ENCODE peak calls at places on chromosomes 3 and 15, in six cellular contexts. Y is cardiac muscle cell; M is CD4-positive, CD25-positive, alpha-beta regulatory T cell; S is naive thymus-derived CD4-positive, alpha-beta T cell; H is CD8-positive, alpha-beta memory T cell; D is left ventricle myocardium inferior. O is an unnamed sample.

GRCh38 chr15:63086271-63086670 is 35.4 kb upstream of the LACTB start:
- DNase-seq in Y (no peak), M (no peak), S (no peak), H (no peak), D (no peak), O (no peak)

GRCh38 chr3:55899887-55900286 is 412.8 kb upstream of the WNT5A start:
- DNase-seq in Y (peak; percentile 40), M (no peak), S (no peak), H (no peak), D (no peak), O (no peak)

GRCh38 chr3:27312044-27312668 is 57.0 kb downstream of the NEK10 start:
- DNase-seq in Y (peak; percentile 70), M (peak; percentile 60), S (no peak), H (no peak), D (no peak), O (no peak)

GRCh38 chr3:12705374-12705926 is 41.5 kb upstream of the RAF1 start:
- DNase-seq in Y (peak; percentile 31), M (no peak), S (no peak), H (no peak), D (no peak), O (no peak)

GRCh38 chr3:134486577-134487041 is 752 bp downstream of the CEP63 start:
- DNase-seq in Y (no peak), M (peak; percentile 60), S (no peak), H (no peak), D (no peak), O (no peak)

GRCh38 chr3:99859855-99860254 is 42.2 kb downstream of the CMSS1 start:
- DNase-seq in Y (no peak), M (no peak), S (no peak), H (no peak), D (no peak), O (no peak)

GRCh38 chr3:29643034-29643425 is 362.2 kb downstream of the RBMS3 start:
- DNase-seq in Y (no peak), M (no peak), S (no peak), H (no peak), D (no peak), O (no peak)

GRCh38 chr3:159082514-159082913 is 280.7 kb downstream of the MFSD1 start:
- DNase-seq in Y (no peak), M (no peak), S (no peak), H (no peak), D (no peak), O (no peak)

GRCh38 chr3:60384352-60384751 is 866.9 kb downstream of the FHIT start:
- DNase-seq in Y (no peak), M (no peak), S (no peak), H (no peak), D (no peak), O (no peak)

GRCh38 chr3:113663761-113664160 is 32.7 kb downstream of the USF3 start:
- DNase-seq in Y (no peak), M (no peak), S (no peak), H (no peak), D (no peak), O (no peak)

GRCh38 chr3:13688034-13688433 is 139.1 kb downstream of the FBLN2 start:
- DNase-seq in Y (no peak), M (no peak), S (no peak), H (no peak), D (no peak), O (no peak)

GRCh38 chr3:152682477-152682876 is 152.5 kb upstream of the P2RY1 start:
- DNase-seq in Y (no peak), M (no peak), S (no peak), H (no peak), D (no peak), O (no peak)

GRCh38 chr15:41695750-41696436 is 35.7 kb downstream of the MGA start:
- DNase-seq in Y (peak; percentile 14), M (peak; percentile 65), S (no peak), H (no peak), D (no peak), O (no peak)

GRCh38 chr3:32646761-32647160 is 38.2 kb upstream of the CNOT10 start:
- DNase-seq in Y (no peak), M (no peak), S (no peak), H (no peak), D (no peak), O (no peak)

GRCh38 chr15:31254431-31255175 is 72.0 kb upstream of the KLF13 start:
- DNase-seq in Y (no peak), M (no peak), S (no peak), H (no peak), D (no peak), O (no peak)

DNA sequence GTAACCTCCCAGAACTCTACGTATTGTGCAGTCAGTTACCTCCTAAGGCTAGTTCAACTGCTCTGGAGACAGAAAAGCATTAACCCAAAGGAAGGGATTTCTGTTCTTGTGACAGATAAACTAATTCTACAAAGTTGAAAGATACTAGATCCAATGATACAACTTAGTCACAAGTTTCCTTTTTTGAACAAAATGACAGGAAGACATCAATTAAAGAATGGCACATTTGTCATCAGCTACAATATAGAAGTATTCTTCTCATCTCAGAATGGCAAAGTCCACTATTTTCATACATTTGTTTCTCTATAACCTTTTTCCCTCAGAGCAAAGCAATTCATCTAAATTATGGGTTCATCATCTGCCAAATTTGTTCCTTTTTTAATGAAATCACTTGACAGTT is 43.7 kb downstream of the ISL2 start:
- DNase-seq in Y (no peak), M (no peak), S (no peak), H (no peak), D (no peak), O (no peak)
- H3K9me3 ChIP-seq in Y (no peaks in the 10 kb centered on the region), M (no peaks in the 10 kb centered on the region), S (no peaks in the 10 kb centered on the region), H (no peaks in the 10 kb centered on the region), D (no peaks in the 10 kb centered on the region), O (no peaks in the 10 kb centered on the region)

DNA sequence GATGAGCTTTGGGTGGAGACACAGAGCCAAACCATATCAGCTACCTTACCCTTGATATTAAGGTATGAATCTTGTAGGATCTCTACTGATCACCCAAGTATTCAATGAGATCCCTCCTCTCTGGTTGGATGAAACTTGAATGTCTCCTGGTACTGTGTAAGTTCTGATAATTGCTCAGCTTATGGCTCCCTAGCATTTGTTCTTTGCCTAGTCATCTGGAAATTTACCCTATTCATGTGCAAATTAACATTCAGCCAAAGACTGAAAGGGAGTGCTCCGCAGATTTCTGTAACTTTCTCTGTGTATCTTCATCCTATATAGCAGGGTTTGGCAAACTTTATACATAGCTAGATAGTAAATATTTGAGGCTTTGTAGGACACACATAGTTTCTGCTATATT is 38.7 kb downstream of the MYL3 start:
- DNase-seq in Y (no peak), M (no peak), S (no peak), H (no peak), D (no peak), O (no peak)
- H3K9me3 ChIP-seq in Y (no peaks in the 10 kb centered on the region), M (peaks cover 8% of the 10 kb centered on the region), S (no peaks in the 10 kb centered on the region), H (no peaks in the 10 kb centered on the region), D (no peaks in the 10 kb centered on the region), O (no peaks in the 10 kb centered on the region)

GRCh38 chr15:20645956-20646355 is 104.4 kb upstream of the GOLGA6L6 start:
- DNase-seq in Y (no peak), M (no peak), S (no peak), H (no peak), D (peak; percentile 25), O (no peak)

GRCh38 chr15:20644896-20645295 is 103.3 kb upstream of the GOLGA6L6 start:
- DNase-seq in Y (no peak), M (no peak), S (no peak), H (no peak), D (no peak), O (no peak)

GRCh38 chr15:20643024-20643770 is 101.6 kb upstream of the GOLGA6L6 start:
- DNase-seq in Y (no peak), M (no peak), S (no peak), H (no peak), D (no peak), O (no peak)

GRCh38 chr15:20644026-20644425 is 102.4 kb upstream of the GOLGA6L6 start:
- DNase-seq in Y (no peak), M (no peak), S (no peak), H (no peak), D (no peak), O (no peak)

GRCh38 chr15:20646529-20647142 is 105.0 kb upstream of the GOLGA6L6 start:
- DNase-seq in Y (no peak), M (no peak), S (no peak), H (no peak), D (no peak), O (no peak)
- H3K9me3 ChIP-seq in Y (peaks cover 30% of the 10 kb centered on the region), M (no peaks in the 10 kb centered on the region), S (no peaks in the 10 kb centered on the region), H (no peaks in the 10 kb centered on the region), D (no peaks in the 10 kb centered on the region), O (no peaks in the 10 kb centered on the region)

GRCh38 chr15:23401627-23402026 is 45.4 kb downstream of the GOLGA6L2 start:
- DNase-seq in Y (no peak), M (no peak), S (no peak), H (no peak), D (no peak), O (no peak)
- H3K9me3 ChIP-seq in Y (no peaks in the 10 kb centered on the region), M (no peaks in the 10 kb centered on the region), S (no peaks in the 10 kb centered on the region), H (no peaks in the 10 kb centered on the region), D (peaks cover 10% of the 10 kb centered on the region), O (no peaks in the 10 kb centered on the region)

O was measured in T-helper 17 cell.